ENCODE peak calls at places on chromosomes 6 and 20, in five cellular contexts. M, W, X, D and O are unnamed samples.

GRCh38 chr6:34377984-34378383 is 14.5 kb downstream of the NUDT3 start:
- DNase-seq in X (no peak), D (no peak), W (no peak), M (no peak), O (no peak)

GRCh38 chr20:50682065-50682464 is 9.3 kb downstream of the RIPOR3 start:
- DNase-seq in X (no peak), D (no peak), M (no peak), W (no peak), O (no peak)

GRCh38 chr20:19022118-19022575 is 190.3 kb upstream of the SLC24A3 start:
- DNase-seq in X (no peak), W (no peak), M (no peak), D (no peak), O (no peak)

GRCh38 chr6:76347539-76347938 is 275.1 kb upstream of the IMPG1 start:
- DNase-seq in X (no peak), M (no peak), W (peak; percentile 58), D (no peak), O (no peak)

GRCh38 chr6:160995271-160995670 is 3.7 kb downstream of the MAP3K4 start:
- DNase-seq in X (no peak), D (no peak), M (no peak), W (no peak), O (no peak)

GRCh38 chr20:63567382-63568169 is 6.5 kb downstream of the HELZ2 start:
- DNase-seq in X (no peak), D (peak; percentile 76), W (no peak), M (peak; percentile 49), O (peak; percentile 40)

GRCh38 chr6:165637591-165637990 is 25.4 kb downstream of the PDE10A start:
- DNase-seq in W (no peak), D (no peak), M (no peak), X (no peak), O (no peak)

GRCh38 chr6:112037783-112038216 is 16.1 kb upstream of the CCN6 start:
- DNase-seq in W (no peak), X (peak; percentile 72), D (peak; percentile 90), M (no peak), O (no peak)

GRCh38 chr20:41027872-41028358 is 707 bp upstream of the TOP1 start:
- DNase-seq in M (no peak), X (no peak), D (no peak), W (no peak), O (no peak)

GRCh38 chr6:511488-512137 is 120.1 kb downstream of the IRF4 start:
- DNase-seq in M (no peak), W (no peak), D (no peak), X (no peak), O (no peak)

GRCh38 chr6:136551103-136551502 is 881 bp upstream of the MAP7 start:
- DNase-seq in X (no peak), W (peak; percentile 16), M (no peak), D (no peak), O (no peak)

GRCh38 chr6:23031986-23032385 is 462.6 kb downstream of the HDGFL1 start:
- DNase-seq in D (no peak), M (no peak), W (no peak), X (no peak), O (no peak)

GRCh38 chr6:52063584-52064400 is 23.6 kb downstream of the PKHD1 start:
- DNase-seq in X (no peak), D (peak; percentile 57), M (peak; percentile 68), W (peak; percentile 55), O (peak; percentile 34)

GRCh38 chr6:138691595-138692057 is 81.9 kb upstream of the CCDC28A start:
- DNase-seq in D (no peak), W (peak; percentile 32), X (no peak), M (no peak), O (no peak)

GRCh38 chr6:111358454-111358853 is 124.6 kb downstream of the REV3L start:
- DNase-seq in X (no peak), M (no peak), D (no peak), W (no peak), O (no peak)

GRCh38 chr6:20846602-20847028 is 312.4 kb downstream of the CDKAL1 start:
- DNase-seq in M (no peak), D (no peak), W (no peak), X (no peak), O (no peak)

GRCh38 chr20:13995841-13996240 is 525 bp downstream of the MACROD2 start:
- DNase-seq in M (no peak), D (peak; percentile 64), X (no peak), W (peak; percentile 57), O (no peak)

GRCh38 chr6:34389034-34389433 is 3.4 kb downstream of the NUDT3 start:
- DNase-seq in M (no peak), W (no peak), X (no peak), D (no peak), O (no peak)

GRCh38 chr6:31094389-31094881 is 17.9 kb downstream of the C6orf15 start:
- DNase-seq in D (no peak), W (no peak), X (no peak), M (peak; percentile 14), O (no peak)

GRCh38 chr6:41651962-41652657 is 13.8 kb downstream of the MDFI start:
- DNase-seq in M (no peak), D (no peak), X (no peak), W (no peak), O (no peak)

GRCh38 chr6:30829016-30829415 is 55.3 kb upstream of the DDR1 start:
- DNase-seq in D (no peak), X (no peak), M (no peak), W (no peak), O (no peak)

GRCh38 chr6:162371133-162371532 is 356.4 kb downstream of the PRKN start:
- DNase-seq in M (no peak), X (no peak), W (no peak), D (no peak), O (no peak)

GRCh38 chr6:92023410-92023940 is 1395.9 kb downstream of the EPHA7 start:
- DNase-seq in W (no peak), D (no peak), X (no peak), M (no peak), O (no peak)

GRCh38 chr6:54307412-54308036 is 717 bp upstream of the TINAG start:
- DNase-seq in W (no peak), D (no peak), X (no peak), M (no peak), O (no peak)